ENCODE peak calls at places on chromosome 22, in four cellular contexts. N is NCI-H2081, Z is endothelial cell of umbilical vein, U is GM12865. F is an unnamed sample.

GRCh38 chr22:19621372-19622060 is 92.8 kb upstream of the SEPTIN5 start:
- DNase-seq in N (no peak), Z (peak; percentile 53), U (no peak), F (no peak)

GRCh38 chr22:44033689-44034088 is 9.6 kb downstream of the PARVB start:
- DNase-seq in N (no peak), Z (no peak), U (no peak), F (no peak)

GRCh38 chr22:17074648-17075002 is 10.2 kb upstream of the IL17RA start:
- DNase-seq in N (no peak), Z (no peak), U (no peak), F (no peak)

GRCh38 chr22:38415561-38416321 is 39.3 kb downstream of the KCNJ4 start:
- DNase-seq in N (peak; percentile 65), Z (no peak), U (no peak), F (no peak)

GRCh38 chr22:39030705-39031104 is 9.8 kb downstream of the APOBEC3D start:
- DNase-seq in N (no peak), Z (no peak), U (no peak), F (no peak)

GRCh38 chr22:24937114-24937513 is 9.4 kb downstream of the LHFPL7 start:
- DNase-seq in N (no peak), Z (peak; percentile 59), U (peak; percentile 17), F (no peak)

GRCh38 chr22:39514373-39514973 is 5.9 kb upstream of the ATF4 start:
- DNase-seq in N (no peak), Z (peak; percentile 41), U (peak; percentile 41), F (no peak)

GRCh38 chr22:45503816-45504702 is 1.4 kb downstream of the FBLN1 start:
- DNase-seq in N (no peak), Z (no peak), U (no peak), F (no peak)

GRCh38 chr22:42187646-42188045 is 57.0 kb upstream of the CYP2D6 start:
- DNase-seq in N (no peak), Z (no peak), U (no peak), F (peak; percentile 63)

GRCh38 chr22:47299879-47300697 is 537.6 kb downstream of the TBC1D22A start:
- DNase-seq in N (no peak), Z (no peak), U (no peak), F (no peak)

GRCh38 chr22:35648066-35649025 is at the start of gene APOL6:
- DNase-seq in N (no peak), Z (peak; percentile 50), U (peak; percentile 80), F (peak; percentile 56)

GRCh38 chr22:35622132-35622913 is 5.2 kb upstream of the MB start:
- DNase-seq in N (peak; percentile 47), Z (no peak), U (no peak), F (no peak)

GRCh38 chr22:38313384-38313955 is 3.8 kb downstream of the CSNK1E start:
- DNase-seq in N (no peak), Z (peak; percentile 53), U (peak; percentile 80), F (peak; percentile 83)

GRCh38 chr22:37165940-37166674 is 16.4 kb upstream of the IL2RB start:
- DNase-seq in N (no peak), Z (no peak), U (no peak), F (no peak)

GRCh38 chr22:42967933-42968332 is 47.0 kb downstream of the PACSIN2 start:
- DNase-seq in N (no peak), Z (no peak), U (peak; percentile 68), F (no peak)

GRCh38 chr22:49158741-49159564 is 668.7 kb downstream of the BRD1 start:
- DNase-seq in N (no peak), Z (no peak), U (no peak), F (no peak)

GRCh38 chr22:42994917-42995562 is 19.9 kb downstream of the PACSIN2 start:
- DNase-seq in N (no peak), Z (peak; percentile 66), U (peak; percentile 63), F (peak; percentile 63)